ENCODE peak calls at places on chromosomes 7 and 10, in six cellular contexts. O is epithelial cell of esophagus; H is CD8-positive, alpha-beta T cell; Z is GM12865; T is MCF 10A; F is endothelial cell. X is an unnamed sample.
A peak's percentile ranks its signal among the peaks of the same experiment; 100 is the strongest.

GRCh38 chr10:777913-778479 is 88.5 kb upstream of the DIP2C start:
- DNase-seq in O (no peak), H (no peak), Z (no peak), T (no peak), F (no peak), X (no peak)

GRCh38 chr10:89478739-89479116 is 56.7 kb downstream of the SLC16A12 start:
- DNase-seq in O (no peak), H (no peak), Z (no peak), T (no peak), F (no peak), X (no peak)

GRCh38 chr10:66587680-66588050 is 338.2 kb upstream of the LRRTM3 start:
- DNase-seq in O (no peak), H (no peak), Z (no peak), T (no peak), F (no peak), X (no peak)

GRCh38 chr10:95288273-95288672 is 2.5 kb downstream of the PDLIM1 start:
- DNase-seq in O (no peak), H (no peak), Z (no peak), T (no peak), F (no peak), X (no peak)

GRCh38 chr10:62007145-62007544 is 105.6 kb downstream of the ARID5B start:
- DNase-seq in O (no peak), H (no peak), Z (no peak), T (no peak), F (no peak), X (no peak)

GRCh38 chr7:30663414-30663813 is 18.8 kb downstream of the CRHR2 start:
- DNase-seq in O (no peak), H (no peak), Z (no peak), T (no peak), F (no peak), X (no peak)

GRCh38 chr10:104899779-104900178 is 258.7 kb downstream of the SORCS3 start:
- DNase-seq in O (no peak), H (no peak), Z (no peak), T (no peak), F (no peak), X (no peak)

GRCh38 chr10:90960355-90960814 is 39.5 kb upstream of the ANKRD1 start:
- DNase-seq in O (peak; percentile 56), H (no peak), Z (peak; percentile 45), T (peak; percentile 84), F (no peak), X (no peak)

GRCh38 chr7:108178393-108178792 is 48.2 kb upstream of the LAMB4 start:
- DNase-seq in O (no peak), H (no peak), Z (no peak), T (no peak), F (no peak), X (no peak)

GRCh38 chr10:68628576-68629127 is 68.5 kb downstream of the TET1 start:
- DNase-seq in O (no peak), H (no peak), Z (peak; percentile 68), T (peak; percentile 18), F (no peak), X (no peak)
- TF ChIP-seq CTCF in O (no peak), H (no peak), Z (no peak), T (no peak), F (no peak), X (no peak)

GRCh38 chr7:13989138-13989943 is at the start of gene ETV1:
- DNase-seq in O (peak; percentile 52), H (no peak), Z (no peak), T (peak; percentile 82), F (peak; percentile 83), X (peak; percentile 74)
- TF ChIP-seq CTCF in O (peak; percentile 46), H (no peak), Z (no peak), T (peak; percentile 33), F (no peak), X (peak; percentile 20)

DNA sequence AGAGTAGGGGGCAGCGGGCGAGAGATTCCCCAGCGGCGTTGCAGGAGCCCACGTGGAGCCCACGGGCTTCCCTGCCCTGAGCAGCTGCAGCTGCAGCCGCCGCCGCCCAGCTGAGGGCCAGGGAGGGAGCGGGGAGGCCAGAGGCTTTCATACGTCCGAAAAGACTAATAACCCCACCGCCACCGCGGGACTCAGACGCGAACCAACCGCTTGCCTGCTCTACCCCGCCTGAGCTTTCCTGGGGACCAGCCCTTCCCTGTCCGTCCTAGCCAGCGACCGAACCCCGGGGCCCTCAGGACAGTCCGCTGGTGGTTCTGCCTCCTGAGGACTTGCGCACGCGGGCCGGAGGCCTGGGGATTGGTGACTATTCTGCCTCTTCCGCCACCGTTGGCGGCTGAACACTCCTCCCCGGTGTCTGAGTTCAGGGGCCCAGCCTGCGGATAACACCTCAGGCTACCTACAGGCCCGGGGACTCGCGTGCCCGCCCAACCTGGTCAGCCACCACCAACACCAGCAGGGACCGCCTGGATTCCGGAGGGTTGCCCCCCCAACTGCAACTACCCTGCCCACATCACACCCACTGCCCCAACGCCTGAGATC is 18.4 kb downstream of the IFT22 start:
- DNase-seq in O (no peak), H (no peak), Z (no peak), T (no peak), F (no peak), X (no peak)
- TF ChIP-seq CTCF in O (no peak), H (no peak), Z (no peak), T (no peak), F (no peak), X (no peak)

GRCh38 chr7:80097756-80098155 is 36.9 kb upstream of the GNAI1 start:
- DNase-seq in O (peak; percentile 45), H (no peak), Z (no peak), T (no peak), F (no peak), X (no peak)

GRCh38 chr7:80100254-80100653 is 34.4 kb upstream of the GNAI1 start:
- DNase-seq in O (no peak), H (no peak), Z (no peak), T (no peak), F (no peak), X (no peak)

GRCh38 chr7:80098795-80099194 is 35.8 kb upstream of the GNAI1 start:
- DNase-seq in O (no peak), H (no peak), Z (no peak), T (no peak), F (peak; percentile 5), X (no peak)

GRCh38 chr7:80093349-80093748 is 41.3 kb upstream of the GNAI1 start:
- DNase-seq in O (no peak), H (no peak), Z (no peak), T (no peak), F (no peak), X (no peak)

DNA sequence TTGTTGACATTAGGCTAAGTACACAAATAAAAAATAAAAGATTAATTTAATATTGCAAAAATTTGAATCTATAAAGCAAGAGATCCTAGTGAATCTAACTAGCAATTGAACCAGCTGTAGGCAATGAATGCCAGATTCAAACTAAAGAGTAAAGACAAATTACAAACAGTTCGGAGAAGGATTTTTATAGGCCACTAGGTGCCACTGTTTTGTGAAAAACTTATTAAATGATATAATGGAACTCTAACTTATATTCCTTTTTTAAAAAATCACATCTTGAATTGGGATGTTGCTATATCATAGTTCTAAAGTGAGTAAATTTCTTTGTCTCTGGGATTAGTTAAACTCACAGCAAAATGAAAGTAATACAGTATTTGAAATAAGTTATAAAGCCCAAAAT is 39.1 kb upstream of the GNAI1 start:
- DNase-seq in O (peak; percentile 23), H (no peak), Z (no peak), T (peak; percentile 38), F (no peak), X (no peak)
- TF ChIP-seq CTCF in O (peak; percentile 34), H (no peak), Z (peak; percentile 5), T (peak; percentile 37), F (peak; percentile 46), X (peak; percentile 43)

GRCh38 chr7:5397657-5398237 is 25.9 kb downstream of the TNRC18 start:
- DNase-seq in O (peak; percentile 36), H (no peak), Z (peak; percentile 45), T (no peak), F (no peak), X (no peak)

GRCh38 chr7:5394264-5395105 is 29.1 kb downstream of the TNRC18 start:
- DNase-seq in O (no peak), H (no peak), Z (no peak), T (no peak), F (no peak), X (no peak)

GRCh38 chr7:5396999-5397656 is 26.5 kb downstream of the TNRC18 start:
- DNase-seq in O (peak; percentile 99), H (peak; percentile 81), Z (peak; percentile 96), T (peak; percentile 97), F (no peak), X (no peak)

GRCh38 chr7:5395246-5395645 is 28.4 kb downstream of the TNRC18 start:
- DNase-seq in O (no peak), H (no peak), Z (no peak), T (no peak), F (no peak), X (no peak)

GRCh38 chr7:5396542-5396941 is 27.1 kb downstream of the TNRC18 start:
- DNase-seq in O (peak; percentile 77), H (peak; percentile 50), Z (peak; percentile 85), T (peak; percentile 80), F (no peak), X (no peak)
- TF ChIP-seq CTCF in O (peak; percentile 52), H (peak; percentile 54), Z (peak; percentile 42), T (peak; percentile 69), F (no peak), X (no peak)

GRCh38 chr7:80916770-80917681 is 1.8 kb downstream of the SEMA3C start:
- DNase-seq in O (peak; percentile 90), H (no peak), Z (no peak), T (peak; percentile 66), F (no peak), X (no peak)
- TF ChIP-seq CTCF in O (peak; percentile 55), H (no peak), Z (no peak), T (peak; percentile 42), F (no peak), X (no peak)

X was measured in glutamatergic neuron.